ENCODE peak calls at places on chromosomes 5 and 9, in four cellular contexts. B is GM12892, S is breast epithelium, T is suprapubic skin. F is an unnamed sample.

GRCh38 chr5:123176938-123177275 is 87.9 kb downstream of the PRDM6 start:
- DNase-seq in B (no peak), S (no peak), T (no peak), F (no peak)

GRCh38 chr9:90460220-90460619 is 182.4 kb downstream of the DIRAS2 start:
- DNase-seq in B (no peak), S (no peak), T (no peak), F (peak)

GRCh38 chr9:134636142-134636507 is 5.5 kb upstream of the COL5A1 start:
- DNase-seq in B (no peak), S (no peak), T (peak), F (no peak)

GRCh38 chr9:28808042-28808441 is 1234.8 kb upstream of the C9orf72 start:
- DNase-seq in B (no peak), S (no peak), T (no peak), F (no peak)

GRCh38 chr5:124790895-124791732 is 44.7 kb upstream of the ZNF608 start:
- DNase-seq in B (no peak), S (no peak), T (no peak), F (peak)

GRCh38 chr5:607541-608285 is 4.4 kb upstream of the CEP72 start:
- DNase-seq in B (no peak), S (no peak), T (no peak), F (peak)

GRCh38 chr9:87256973-87257372 is 240.7 kb upstream of the DAPK1 start:
- DNase-seq in B (no peak), S (peak), T (no peak), F (no peak)

GRCh38 chr5:35195472-35195852 is 34.8 kb downstream of the PRLR start:
- DNase-seq in B (no peak), S (no peak), T (no peak), F (no peak)

GRCh38 chr5:169350759-169351240 is 49.9 kb upstream of the SLIT3 start:
- DNase-seq in B (no peak), S (peak), T (peak), F (no peak)

GRCh38 chr9:129493714-129494047 is 127.2 kb downstream of the C9orf50 start:
- DNase-seq in B (no peak), S (no peak), T (no peak), F (no peak)

GRCh38 chr5:158380661-158381060 is 521.7 kb upstream of the CLINT1 start:
- DNase-seq in B (no peak), S (no peak), T (no peak), F (no peak)

GRCh38 chr9:114163517-114163924 is 8.2 kb downstream of the COL27A1 start:
- DNase-seq in B (no peak), S (no peak), T (no peak), F (no peak)

GRCh38 chr9:98365724-98366123 is 110.3 kb upstream of the TBC1D2 start:
- DNase-seq in B (no peak), S (no peak), T (no peak), F (no peak)

GRCh38 chr5:156913355-156913718 is 49.7 kb downstream of the TIMD4 start:
- DNase-seq in B (no peak), S (no peak), T (no peak), F (no peak)
- TF ChIP-seq POLR2AphosphoS5 in B (no peak), S (no peak), T (no peak), F (no peak)

GRCh38 chr9:137741330-137741729 is 122.5 kb downstream of the EHMT1 start:
- DNase-seq in B (no peak), S (no peak), T (no peak), F (no peak)

GRCh38 chr9:137742698-137743097 is 123.9 kb downstream of the EHMT1 start:
- DNase-seq in B (no peak), S (no peak), T (no peak), F (no peak)

GRCh38 chr9:137743695-137744094 is 124.9 kb downstream of the EHMT1 start:
- DNase-seq in B (no peak), S (no peak), T (peak), F (no peak)

GRCh38 chr9:137740311-137740710 is 121.5 kb downstream of the EHMT1 start:
- DNase-seq in B (no peak), S (no peak), T (no peak), F (no peak)

GRCh38 chr9:137739371-137739915 is 120.6 kb downstream of the EHMT1 start:
- DNase-seq in B (no peak), S (no peak), T (no peak), F (no peak)
- TF ChIP-seq POLR2A in B (no peak), S (no peak), T (no peak), F (no peak)

DNA sequence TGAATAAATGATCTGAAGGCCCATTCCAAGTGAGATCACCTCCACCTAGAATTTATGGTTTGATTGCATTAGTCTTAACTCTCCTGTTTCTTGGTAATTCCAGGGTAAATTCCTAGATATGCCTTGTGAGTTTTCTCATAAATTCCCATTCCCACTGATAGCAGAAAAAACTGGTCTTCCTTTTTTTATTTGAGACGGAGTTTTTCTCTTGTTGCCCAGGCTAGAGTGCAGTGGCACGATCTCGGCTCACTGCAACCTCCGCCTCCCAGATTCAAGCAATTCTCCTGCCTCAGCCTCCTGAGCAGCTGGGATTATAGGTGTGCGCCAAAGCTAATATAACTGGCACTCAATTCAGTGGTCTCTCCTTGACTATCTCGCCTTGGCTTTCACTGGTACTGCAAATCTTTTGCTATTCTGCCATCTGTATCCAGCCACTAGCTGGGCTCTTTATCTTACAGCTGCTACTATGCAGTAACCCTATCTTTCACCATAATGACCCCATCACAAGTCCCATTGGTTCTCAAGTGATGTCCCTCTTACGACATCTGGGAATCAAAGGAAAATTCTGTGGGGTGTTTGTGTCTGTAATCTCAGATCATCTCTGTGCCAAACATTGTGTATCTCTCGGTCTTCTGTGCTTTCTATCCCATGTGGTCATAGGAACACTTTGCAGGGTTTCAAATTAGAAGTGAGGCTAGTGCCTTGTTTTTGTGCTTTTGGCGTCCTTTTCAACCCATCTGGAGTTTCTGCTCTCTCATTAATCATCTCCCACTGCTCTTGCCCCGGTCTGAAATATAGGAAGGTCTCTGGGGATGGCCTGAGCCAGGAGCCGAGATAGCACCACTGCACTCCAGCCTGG is 14.4 kb downstream of the HNRNPK start:
- DNase-seq in B (no peak), S (no peak), T (no peak), F (no peak)
- TF ChIP-seq POLR2AphosphoS5 in B (no peak), S (no peak), T (no peak), F (no peak)

DNA sequence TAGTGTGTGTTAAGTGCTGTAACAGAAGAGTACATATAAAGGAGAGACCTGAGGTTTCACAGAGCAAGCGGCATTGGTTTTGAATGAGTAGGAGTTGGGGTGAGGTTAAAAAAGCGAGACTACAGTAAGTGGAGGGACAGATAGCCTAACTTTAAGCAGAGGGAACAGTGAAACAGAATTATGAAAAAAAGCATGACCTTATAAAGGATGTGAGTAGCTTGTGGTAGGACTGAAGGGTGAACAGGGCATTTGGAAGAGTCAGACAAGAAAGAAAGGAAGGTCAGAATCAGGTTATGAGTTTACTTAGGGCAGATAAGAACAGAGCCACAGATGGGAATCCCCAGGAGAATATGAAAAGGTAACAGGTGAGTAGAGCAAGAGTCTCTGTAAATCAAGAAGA is 22.5 kb downstream of the MSANTD3 start:
- DNase-seq in B (no peak), S (no peak), T (no peak), F (no peak)
- TF ChIP-seq POLR2A in B (no peak), S (no peak), T (no peak), F (no peak)